ENCODE peak calls at places on chromosomes 5 and 9, in seven cellular contexts. One of them, this sample, is unnamed.

GRCh38 chr5:142388696-142389095 is 63.9 kb upstream of the SPRY4 start:
- DNase-seq in ovary: no peak
- DNase-seq in heart left ventricle: no peak
- DNase-seq in stomach: no peak
- DNase-seq in H1: no peak
- DNase-seq in IMR-90: peak
- DNase-seq in spleen: no peak
- DNase-seq in this sample: no peak

GRCh38 chr9:92048924-92049625 is 66.1 kb downstream of the SPTLC1 start:
- DNase-seq in ovary: no peak
- DNase-seq in spleen: no peak
- DNase-seq in heart left ventricle: no peak
- DNase-seq in H1: no peak
- DNase-seq in stomach: no peak
- DNase-seq in IMR-90: peak
- DNase-seq in this sample: no peak

GRCh38 chr5:141760753-141761152 is 78.7 kb upstream of the ARAP3 start:
- DNase-seq in ovary: no peak
- DNase-seq in H1: no peak
- DNase-seq in stomach: no peak
- DNase-seq in spleen: no peak
- DNase-seq in heart left ventricle: no peak
- DNase-seq in IMR-90: no peak
- DNase-seq in this sample: no peak

GRCh38 chr9:129282308-129283211 is 104.5 kb upstream of the IER5L start:
- DNase-seq in stomach: no peak
- DNase-seq in heart left ventricle: peak
- DNase-seq in H1: peak
- DNase-seq in spleen: peak
- DNase-seq in IMR-90: no peak
- DNase-seq in ovary: peak
- DNase-seq in this sample: peak

GRCh38 chr5:16178745-16179372 is 732 bp downstream of the MARCHF11 start:
- DNase-seq in heart left ventricle: peak
- DNase-seq in spleen: peak
- DNase-seq in stomach: peak
- DNase-seq in ovary: peak
- DNase-seq in H1: peak
- DNase-seq in IMR-90: peak
- DNase-seq in this sample: peak

GRCh38 chr9:134751630-134752029 is 110.0 kb downstream of the COL5A1 start:
- DNase-seq in IMR-90: no peak
- DNase-seq in H1: no peak
- DNase-seq in spleen: no peak
- DNase-seq in ovary: no peak
- DNase-seq in heart left ventricle: no peak
- DNase-seq in stomach: no peak
- DNase-seq in this sample: no peak

GRCh38 chr9:33310748-33311147 is 20.4 kb downstream of the NFX1 start:
- DNase-seq in heart left ventricle: no peak
- DNase-seq in stomach: no peak
- DNase-seq in spleen: no peak
- DNase-seq in ovary: no peak
- DNase-seq in H1: no peak
- DNase-seq in IMR-90: no peak
- DNase-seq in this sample: no peak

GRCh38 chr9:133635506-133635902 is 659 bp upstream of the DBH start:
- DNase-seq in stomach: no peak
- DNase-seq in ovary: no peak
- DNase-seq in spleen: no peak
- DNase-seq in heart left ventricle: no peak
- DNase-seq in IMR-90: no peak
- DNase-seq in H1: no peak
- DNase-seq in this sample: no peak

DNA sequence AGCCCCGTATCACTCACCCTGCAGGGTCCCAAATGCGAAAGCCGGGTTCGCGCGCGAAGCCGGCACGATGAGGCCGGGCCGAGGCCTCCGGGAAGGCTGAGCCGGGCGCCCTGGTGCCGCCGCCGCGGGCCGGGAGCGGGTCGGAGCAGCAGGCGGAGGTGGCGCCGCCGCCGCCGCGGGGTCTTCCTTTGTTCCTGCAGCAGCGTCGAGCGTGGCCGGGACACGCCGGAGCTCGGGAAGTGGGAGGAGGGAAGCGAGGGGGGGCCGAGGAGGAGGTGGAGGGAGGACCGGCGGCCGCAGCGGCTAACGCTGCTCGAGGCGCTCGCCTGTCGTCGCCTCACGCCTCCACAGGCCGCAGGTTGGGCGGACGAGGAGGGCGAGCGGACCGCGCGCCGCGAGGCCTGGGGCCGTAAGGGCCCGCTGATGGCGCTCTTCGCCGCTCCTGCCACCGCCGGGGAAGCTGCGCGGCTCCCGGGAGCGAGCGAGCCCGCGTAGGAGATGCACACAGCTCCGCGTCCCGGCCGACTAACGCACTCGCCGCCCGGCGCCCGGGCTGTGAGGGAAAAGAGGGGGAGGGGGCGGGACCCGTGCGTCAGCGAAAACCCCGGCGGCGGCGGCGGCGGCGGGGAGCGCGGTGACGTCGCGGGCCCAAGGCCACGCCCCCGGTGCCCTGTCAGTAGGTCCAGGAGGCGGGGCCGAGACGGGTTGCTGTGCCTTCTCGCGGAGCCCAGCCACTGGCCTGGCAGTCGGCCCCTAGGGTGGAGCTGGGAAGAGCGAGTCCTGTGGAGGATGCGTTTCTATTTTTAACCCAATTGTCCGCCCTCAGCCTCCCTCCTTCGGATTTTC is at the start of gene ZFAND5:
- DNase-seq in ovary: peak
- DNase-seq in H1: peak
- DNase-seq in spleen: peak
- DNase-seq in heart left ventricle: peak
- DNase-seq in stomach: peak
- DNase-seq in IMR-90: peak
- DNase-seq in this sample: peak
- TF ChIP-seq POLR2A in ovary: peak
- TF ChIP-seq POLR2A in H1: peak
- TF ChIP-seq POLR2A in spleen: peak
- TF ChIP-seq POLR2A in heart left ventricle: peak
- TF ChIP-seq POLR2A in stomach: no peak
- TF ChIP-seq POLR2A in IMR-90: peak
- TF ChIP-seq POLR2A in this sample: peak

GRCh38 chr5:90548069-90548593 is 10.5 kb upstream of the ADGRV1 start:
- DNase-seq in stomach: peak
- DNase-seq in ovary: no peak
- DNase-seq in H1: no peak
- DNase-seq in spleen: no peak
- DNase-seq in IMR-90: no peak
- DNase-seq in heart left ventricle: no peak
- DNase-seq in this sample: no peak
- H3K4me3 ChIP-seq in stomach: no peak
- H3K4me3 ChIP-seq in ovary: no peak
- H3K4me3 ChIP-seq in H1: no peak
- H3K4me3 ChIP-seq in spleen: no peak
- H3K4me3 ChIP-seq in IMR-90: no peak
- H3K4me3 ChIP-seq in heart left ventricle: peak
- H3K4me3 ChIP-seq in this sample: no peak

GRCh38 chr9:113502427-113503008 is 39.0 kb downstream of the RGS3 start:
- DNase-seq in ovary: no peak
- DNase-seq in IMR-90: no peak
- DNase-seq in heart left ventricle: no peak
- DNase-seq in H1: no peak
- DNase-seq in spleen: peak
- DNase-seq in stomach: no peak
- DNase-seq in this sample: no peak
- H3K27ac ChIP-seq in ovary: no peak
- H3K27ac ChIP-seq in IMR-90: no peak
- H3K27ac ChIP-seq in heart left ventricle: peak
- H3K27ac ChIP-seq in H1: no peak
- H3K27ac ChIP-seq in spleen: peak
- H3K27ac ChIP-seq in stomach: peak
- H3K27ac ChIP-seq in this sample: no peak

GRCh38 chr5:136080483-136081180 is 51.8 kb downstream of the TGFBI start:
- DNase-seq in heart left ventricle: peak
- DNase-seq in H1: peak
- DNase-seq in stomach: peak
- DNase-seq in ovary: peak
- DNase-seq in IMR-90: peak
- DNase-seq in spleen: peak
- DNase-seq in this sample: peak
- TF ChIP-seq POLR2A in heart left ventricle: peak
- TF ChIP-seq POLR2A in H1: peak
- TF ChIP-seq POLR2A in stomach: no peak
- TF ChIP-seq POLR2A in ovary: peak
- TF ChIP-seq POLR2A in IMR-90: peak
- TF ChIP-seq POLR2A in spleen: no peak
- TF ChIP-seq POLR2A in this sample: no peak

This sample was measured in testis.